ENCODE peak calls at places on chromosomes 6 and 20, in seven cellular contexts. B, O, N, J, K, U and V are unnamed samples. For H3K4me1, the result is how much of the 10 kb centered on the place peaks cover.

GRCh38 chr6:132887204-132887603 is 72.8 kb downstream of the RPS12 start:
- DNase-seq in U (no peak), B (no peak), N (peak), O (no peak), J (no peak), K (no peak), V (no peak)

GRCh38 chr6:165855856-165856255 is 192.8 kb upstream of the PDE10A start:
- DNase-seq in K (no peak), J (no peak), N (no peak), U (no peak), O (no peak), B (no peak), V (no peak)

GRCh38 chr6:91788501-91788900 is 1201.6 kb upstream of the MAP3K7 start:
- DNase-seq in N (no peak), U (no peak), K (no peak), B (no peak), J (no peak), O (no peak), V (no peak)

GRCh38 chr20:11978496-11978895 is 60.8 kb downstream of the BTBD3 start:
- DNase-seq in O (no peak), J (no peak), B (no peak), K (no peak), N (no peak), U (no peak), V (no peak)

GRCh38 chr6:163986313-163986712 is 571.8 kb downstream of the QKI start:
- DNase-seq in U (no peak), K (no peak), O (peak), N (no peak), J (no peak), B (no peak), V (no peak)

GRCh38 chr6:67475700-67476099 is 1159.4 kb upstream of the ADGRB3 start:
- DNase-seq in J (no peak), U (no peak), N (no peak), B (no peak), K (no peak), O (no peak), V (no peak)

GRCh38 chr20:61662226-61662945 is 403.3 kb downstream of the TAF4 start:
- DNase-seq in J (no peak), B (no peak), O (peak), U (no peak), K (no peak), N (no peak), V (no peak)

GRCh38 chr6:126063512-126064146 is 77.3 kb downstream of the TRMT11 start:
- DNase-seq in J (no peak), O (no peak), B (no peak), U (no peak), N (no peak), K (no peak), V (no peak)

GRCh38 chr6:88588938-88589337 is 374.5 kb downstream of the RNGTT start:
- DNase-seq in U (no peak), B (no peak), K (no peak), N (no peak), O (no peak), J (no peak), V (no peak)

GRCh38 chr20:16671753-16672152 is 58.1 kb upstream of the SNRPB2 start:
- DNase-seq in N (no peak), J (no peak), O (no peak), B (no peak), K (no peak), U (no peak), V (no peak)

GRCh38 chr6:10759884-10760329 is 12.3 kb downstream of the TMEM14B start:
- DNase-seq in U (no peak), K (no peak), B (no peak), J (no peak), O (no peak), N (peak), V (no peak)

GRCh38 chr6:43669922-43670622 is 17.5 kb downstream of the MRPS18A start:
- DNase-seq in J (no peak), B (no peak), O (no peak), N (no peak), K (no peak), U (peak), V (no peak)

DNA sequence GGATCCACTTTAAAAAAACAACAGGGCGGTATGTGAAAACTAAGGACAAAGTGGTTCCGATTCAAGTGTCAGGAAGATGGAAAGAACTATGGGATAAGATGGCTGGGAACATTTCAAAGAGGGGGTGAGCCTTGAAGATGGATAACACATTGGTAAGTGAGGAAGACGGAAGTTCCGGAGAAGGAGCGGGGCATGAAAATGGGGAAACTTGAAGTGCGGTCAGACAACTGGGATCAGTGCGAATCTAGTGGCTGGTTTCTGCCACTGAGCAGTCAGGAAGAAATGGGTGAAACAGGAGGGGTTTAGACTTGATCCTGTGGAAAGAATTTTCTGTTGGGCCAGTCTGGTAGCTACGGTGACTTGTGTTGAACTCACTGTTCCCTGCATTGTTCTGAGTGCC is 1.2 kb downstream of the NAA20 start:
- DNase-seq in O (no peak), B (no peak), J (no peak), U (no peak), N (no peak), K (no peak), V (no peak)
- H3K4me3 ChIP-seq in O (peak), B (peak), J (peak), U (peak), N (peak), K (peak), V (peak)

GRCh38 chr20:60137657-60138245 is 179.5 kb downstream of the CDH26 start:
- DNase-seq in N (peak), K (no peak), U (peak), J (no peak), O (peak), B (no peak), V (no peak)

GRCh38 chr20:60135276-60135675 is 177.1 kb downstream of the CDH26 start:
- DNase-seq in N (no peak), J (no peak), O (no peak), U (no peak), B (no peak), K (no peak), V (no peak)

GRCh38 chr20:60139663-60140446 is 181.6 kb downstream of the CDH26 start:
- DNase-seq in K (no peak), U (no peak), O (no peak), N (no peak), B (no peak), J (no peak), V (no peak)

GRCh38 chr20:60138263-60139127 is 180.3 kb downstream of the CDH26 start:
- DNase-seq in O (no peak), B (peak), K (no peak), J (peak), U (peak), N (no peak), V (no peak)

GRCh38 chr20:60136640-60137411 is 178.6 kb downstream of the CDH26 start:
- DNase-seq in K (no peak), N (no peak), J (no peak), O (no peak), U (no peak), B (no peak), V (no peak)
- H3K4me1 ChIP-seq in K (under half), N (under half), J (under half), O (under half), U (under half), B (under half), V (under half)

GRCh38 chr6:108115598-108116058 is 41.1 kb upstream of the OSTM1 start:
- DNase-seq in O (peak), B (peak), J (no peak), K (no peak), N (peak), U (no peak), V (no peak)

GRCh38 chr6:108113557-108114519 is 39.3 kb upstream of the OSTM1 start:
- DNase-seq in J (no peak), O (peak), U (peak), K (no peak), B (peak), N (peak), V (no peak)

GRCh38 chr6:108116781-108117426 is 42.4 kb upstream of the OSTM1 start:
- DNase-seq in O (no peak), U (no peak), K (no peak), B (no peak), J (no peak), N (no peak), V (no peak)

GRCh38 chr6:108116424-108116780 is 41.9 kb upstream of the OSTM1 start:
- DNase-seq in U (no peak), N (no peak), O (no peak), K (no peak), B (no peak), J (no peak), V (no peak)

DNA sequence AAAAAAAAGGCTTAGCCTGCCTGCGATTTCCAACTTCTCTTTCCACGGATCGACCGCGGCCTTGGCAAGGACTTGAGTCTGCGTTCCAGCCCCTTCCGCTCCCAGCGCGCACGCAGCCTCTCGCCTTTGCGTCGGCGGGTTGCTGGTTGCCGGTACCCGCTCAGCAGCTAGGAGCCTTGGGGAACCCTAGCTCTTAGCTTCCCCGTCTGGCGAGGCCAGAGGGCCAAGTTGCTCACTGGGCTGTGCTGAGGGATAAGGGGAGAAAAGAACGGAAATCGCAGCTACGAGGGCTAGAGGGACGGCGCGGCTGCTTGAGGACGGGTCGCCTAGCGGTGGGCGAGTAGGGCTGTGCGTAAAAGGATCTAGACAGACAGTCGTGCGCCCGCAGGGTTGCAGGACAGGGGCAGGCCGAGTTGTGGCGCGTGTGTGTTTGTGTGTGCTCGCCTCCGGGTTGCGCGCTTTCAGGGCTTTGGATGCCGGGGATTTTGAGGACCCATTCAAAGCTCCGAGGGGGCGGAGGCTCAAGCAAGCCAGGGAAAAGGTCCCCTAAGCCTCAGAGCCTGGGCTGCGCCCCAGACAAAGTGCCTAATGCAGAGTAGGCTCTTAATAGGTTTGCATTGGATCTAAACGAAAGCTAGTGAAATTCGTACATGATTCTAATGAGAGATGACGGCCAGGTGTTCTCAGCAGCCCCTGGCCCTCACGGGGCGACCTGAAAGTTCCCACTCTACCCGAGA is 40.5 kb upstream of the OSTM1 start:
- DNase-seq in O (no peak), U (no peak), J (no peak), N (peak), B (peak), K (peak), V (peak)
- H3K4me3 ChIP-seq in O (peak), U (no peak), J (no peak), N (peak), B (peak), K (peak), V (peak)

DNA sequence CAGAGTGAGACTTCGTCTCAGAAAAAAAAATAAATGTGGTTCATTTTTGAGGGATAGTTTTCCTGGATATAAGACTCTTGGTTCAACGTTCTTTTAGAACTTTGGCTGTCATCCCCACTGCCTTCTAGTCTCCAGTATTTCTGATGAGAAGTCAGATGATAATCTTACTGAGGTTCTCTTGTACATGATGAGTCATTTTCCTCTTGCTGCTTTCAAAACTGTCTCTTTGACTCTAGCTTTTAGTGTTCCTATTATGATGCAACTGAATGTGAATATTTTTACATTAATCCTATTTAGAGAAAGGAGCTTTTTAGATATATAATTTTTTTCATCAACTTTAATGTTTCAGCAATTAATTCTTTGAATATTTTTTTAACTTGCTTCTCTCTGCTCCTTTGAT is 46.0 kb upstream of the OR14J1 start:
- DNase-seq in O (no peak), B (no peak), U (no peak), J (no peak), K (no peak), N (no peak), V (no peak)
- H3K4me1 ChIP-seq in O (under half), B (under half), U (under half), J (under half), K (under half), N (under half), V (under half)

GRCh38 chr6:3850451-3851203 is 1.5 kb downstream of the FAM50B start:
- DNase-seq in U (no peak), N (no peak), J (no peak), K (no peak), B (no peak), O (no peak), V (no peak)
- H3K4me3 ChIP-seq in U (no peak), N (no peak), J (no peak), K (no peak), B (no peak), O (no peak), V (peak)

GRCh38 chr6:98641929-98642328 is 192.4 kb upstream of the POU3F2 start:
- DNase-seq in K (no peak), J (no peak), B (no peak), O (peak), U (no peak), N (peak), V (no peak)

GRCh38 chr6:98634569-98634968 is 199.8 kb upstream of the POU3F2 start:
- DNase-seq in J (no peak), B (no peak), N (peak), U (no peak), K (no peak), O (no peak), V (no peak)

GRCh38 chr6:98639236-98639635 is 195.1 kb upstream of the POU3F2 start:
- DNase-seq in U (no peak), O (no peak), J (no peak), K (no peak), N (no peak), B (no peak), V (no peak)

GRCh38 chr6:98633886-98634285 is 200.5 kb upstream of the POU3F2 start:
- DNase-seq in K (no peak), B (no peak), O (no peak), J (no peak), N (peak), U (no peak), V (no peak)

DNA sequence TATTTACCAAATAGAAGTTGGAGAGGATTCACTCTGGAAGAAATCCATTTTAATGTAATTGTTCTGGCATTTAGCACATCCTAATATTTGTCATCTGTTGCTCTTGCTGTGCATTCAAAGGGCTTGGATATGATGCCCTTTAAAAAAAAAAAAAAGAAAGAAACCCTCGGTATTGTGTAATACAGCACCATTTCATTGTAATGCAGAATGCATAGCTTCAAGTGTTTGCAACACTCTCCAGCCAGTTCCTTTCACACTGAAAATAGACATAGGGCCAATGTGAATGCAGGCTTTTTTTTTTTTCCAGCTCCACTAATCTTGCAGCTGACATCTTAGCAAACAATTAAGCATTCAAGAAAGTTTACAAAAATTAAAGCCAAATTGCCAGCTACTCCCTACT is 197.4 kb upstream of the POU3F2 start:
- DNase-seq in K (no peak), N (no peak), J (no peak), O (no peak), U (no peak), B (no peak), V (no peak)
- H3K4me1 ChIP-seq in K (under half), N (under half), J (under half), O (under half), U (under half), B (under half), V (under half)

GRCh38 chr6:139323511-139324445 is 32.0 kb upstream of the TXLNB start:
- DNase-seq in U (peak), B (no peak), O (peak), K (peak), N (peak), J (peak), V (peak)
- H3K4me3 ChIP-seq in U (peak), B (no peak), O (no peak), K (no peak), N (no peak), J (peak), V (no peak)

GRCh38 chr20:34014878-34015277 is 21.2 kb downstream of the RALY start:
- DNase-seq in K (no peak), B (no peak), O (no peak), U (no peak), N (no peak), J (no peak), V (no peak)
- H3K4me1 ChIP-seq in K (half or more), B (under half), O (under half), U (half or more), N (under half), J (half or more), V (under half)